ENCODE peak calls at places on chromosomes 7 and 10, in six cellular contexts. G is ELR; L is IMR-90; W is CD4-positive, alpha-beta memory T cell; S is MCF 10A; Y is Right ventricle myocardium superior. Z is an unnamed sample.
A peak's percentile ranks its signal among the peaks of the same experiment; 100 is the strongest.

GRCh38 chr10:33365314-33365713 is 30.8 kb upstream of the NRP1 start:
- DNase-seq in Y (no peak), S (no peak), L (peak; percentile 41), G (no peak), W (no peak), Z (no peak)

GRCh38 chr10:110429301-110429700 is 68.4 kb upstream of the DUSP5 start:
- DNase-seq in S (no peak), Y (no peak), W (no peak), G (peak; percentile 38), L (peak; percentile 40), Z (no peak)

GRCh38 chr7:143352506-143353130 is 9.9 kb downstream of the FAM131B start:
- DNase-seq in Y (no peak), S (no peak), L (no peak), G (no peak), W (no peak), Z (no peak)

GRCh38 chr7:22666732-22667131 is 60.3 kb upstream of the IL6 start:
- DNase-seq in Y (no peak), L (peak; percentile 72), S (peak; percentile 81), W (no peak), G (peak; percentile 88), Z (no peak)

GRCh38 chr7:98669417-98670015 is 52.4 kb downstream of the NPTX2 start:
- DNase-seq in G (no peak), W (no peak), S (no peak), L (no peak), Y (no peak), Z (no peak)

GRCh38 chr7:31882187-31882586 is 188.0 kb downstream of the PDE1C start:
- DNase-seq in L (no peak), Y (peak; percentile 74), G (no peak), S (peak; percentile 58), W (no peak), Z (peak; percentile 27)

GRCh38 chr7:71173955-71174354 is 42.0 kb downstream of the GALNT17 start:
- DNase-seq in W (no peak), Y (peak; percentile 47), S (peak; percentile 0), G (no peak), L (no peak), Z (no peak)

GRCh38 chr7:51344406-51344805 is 27.8 kb upstream of the COBL start:
- DNase-seq in W (no peak), G (no peak), S (peak; percentile 73), L (no peak), Y (no peak), Z (no peak)

GRCh38 chr10:44925224-44925623 is 14.1 kb downstream of the TMEM72 start:
- DNase-seq in G (peak; percentile 23), L (peak; percentile 6), S (no peak), W (no peak), Y (no peak), Z (no peak)

GRCh38 chr7:124033093-124033806 is 383 bp upstream of the TMEM229A start:
- DNase-seq in S (no peak), G (no peak), W (no peak), Y (peak; percentile 54), L (no peak), Z (no peak)

GRCh38 chr10:89543841-89544240 is 8.4 kb upstream of the SLC16A12 start:
- DNase-seq in S (no peak), G (no peak), Y (no peak), L (no peak), W (no peak), Z (no peak)

GRCh38 chr7:26667514-26668133 is 196.8 kb downstream of the SKAP2 start:
- DNase-seq in Y (no peak), W (peak; percentile 59), L (peak; percentile 90), S (peak; percentile 96), G (peak; percentile 95), Z (peak; percentile 77)

GRCh38 chr7:26944486-26944885 is 80.1 kb upstream of the SKAP2 start:
- DNase-seq in W (no peak), Y (no peak), S (no peak), L (no peak), G (no peak), Z (no peak)

GRCh38 chr10:56551037-56551436 is 190.0 kb upstream of the ZWINT start:
- DNase-seq in G (no peak), S (peak; percentile 68), L (no peak), Y (no peak), W (no peak), Z (no peak)

GRCh38 chr7:158413962-158414961 is 173.4 kb downstream of the PTPRN2 start:
- DNase-seq in G (no peak), W (no peak), S (peak; percentile 35), Y (no peak), L (no peak), Z (no peak)

GRCh38 chr10:83518779-83519178 is 620.5 kb upstream of the GHITM start:
- DNase-seq in S (no peak), G (no peak), L (no peak), Y (no peak), W (no peak), Z (no peak)

GRCh38 chr7:147088916-147089315 is 972.3 kb downstream of the CNTNAP2 start:
- DNase-seq in S (no peak), G (no peak), L (no peak), W (no peak), Y (no peak), Z (no peak)

GRCh38 chr7:77413861-77414424 is 2.2 kb downstream of the GSAP start:
- DNase-seq in S (no peak), G (peak; percentile 61), W (no peak), L (peak; percentile 59), Y (no peak), Z (no peak)

GRCh38 chr10:49484501-49485230 is 54.3 kb downstream of the ERCC6 start:
- DNase-seq in G (peak; percentile 34), S (no peak), L (peak; percentile 68), Y (no peak), W (no peak), Z (no peak)

GRCh38 chr7:105210721-105211205 is 178.0 kb downstream of the SRPK2 start:
- DNase-seq in L (no peak), G (no peak), S (no peak), W (no peak), Y (peak; percentile 60), Z (no peak)

GRCh38 chr7:98777051-98777450 is 92.8 kb downstream of the TMEM130 start:
- DNase-seq in Y (no peak), S (no peak), L (no peak), W (no peak), G (no peak), Z (no peak)

GRCh38 chr10:22620140-22620857 is 94.1 kb downstream of the PIP4K2A start:
- DNase-seq in G (peak; percentile 98), Y (peak; percentile 90), W (no peak), L (peak; percentile 95), S (peak; percentile 97), Z (peak; percentile 93)

GRCh38 chr10:70742537-70743429 is 42.4 kb downstream of the TBATA start:
- DNase-seq in W (no peak), G (peak; percentile 41), S (no peak), L (peak; percentile 72), Y (peak; percentile 58), Z (peak; percentile 89)

GRCh38 chr7:44772867-44773266 is 23.6 kb upstream of the PPIA start:
- DNase-seq in S (no peak), W (no peak), Y (no peak), G (no peak), L (no peak), Z (no peak)

GRCh38 chr7:91239171-91239604 is 25.0 kb upstream of the FZD1 start:
- DNase-seq in G (peak; percentile 92), W (no peak), Y (no peak), S (peak; percentile 81), L (peak; percentile 84), Z (peak; percentile 40)

GRCh38 chr7:36299223-36299760 is 90.4 kb upstream of the ANLN start:
- DNase-seq in S (no peak), G (no peak), Y (no peak), L (no peak), W (no peak), Z (no peak)

GRCh38 chr10:15035385-15036301 is 8.1 kb upstream of the OLAH start:
- DNase-seq in G (peak; percentile 72), W (no peak), L (peak; percentile 89), S (peak; percentile 10), Y (no peak), Z (peak; percentile 14)

GRCh38 chr10:131431978-131432690 is 120.6 kb upstream of the TCERG1L start:
- DNase-seq in W (no peak), Y (no peak), S (no peak), G (no peak), L (no peak), Z (no peak)

GRCh38 chr10:14016011-14016536 is 314.6 kb downstream of the FRMD4A start:
- DNase-seq in Y (peak; percentile 73), G (peak; percentile 34), S (peak; percentile 12), L (peak; percentile 54), W (no peak), Z (no peak)

GRCh38 chr10:454860-455259 is 234.6 kb downstream of the DIP2C start:
- DNase-seq in W (no peak), G (peak; percentile 96), S (peak; percentile 92), Y (peak; percentile 57), L (peak; percentile 92), Z (peak; percentile 85)

GRCh38 chr7:64555046-64555445 is 7.8 kb downstream of the ZNF680 start:
- DNase-seq in Y (no peak), W (no peak), S (no peak), G (no peak), L (no peak), Z (no peak)